ENCODE peak calls at places on chromosomes 12 and 14, in seven cellular contexts. One of them, this sample, is unnamed.

GRCh38 chr12:88684610-88685009 is 104.3 kb upstream of the KITLG start:
- DNase-seq in iPS DF 6.9: no peak
- DNase-seq in ELF-1: no peak
- DNase-seq in stimulated activated naive CD4-positive, alpha-beta T cell: no peak
- DNase-seq in Jurkat, Clone E6-1: no peak
- DNase-seq in GM10248: no peak
- DNase-seq in HT1080: no peak
- DNase-seq in this sample: no peak

GRCh38 chr12:3988519-3989217 is 115.5 kb upstream of the PARP11 start:
- DNase-seq in iPS DF 6.9: no peak
- DNase-seq in ELF-1: peak; percentile 44
- DNase-seq in stimulated activated naive CD4-positive, alpha-beta T cell: no peak
- DNase-seq in Jurkat, Clone E6-1: peak; percentile 82
- DNase-seq in GM10248: peak; percentile 58
- DNase-seq in HT1080: no peak
- DNase-seq in this sample: peak; percentile 88

GRCh38 chr14:21264025-21264801 is 5.0 kb downstream of the HNRNPC start:
- DNase-seq in iPS DF 6.9: no peak
- DNase-seq in ELF-1: no peak
- DNase-seq in stimulated activated naive CD4-positive, alpha-beta T cell: no peak
- DNase-seq in Jurkat, Clone E6-1: no peak
- DNase-seq in GM10248: peak; percentile 57
- DNase-seq in HT1080: peak; percentile 83
- DNase-seq in this sample: no peak

GRCh38 chr14:67547224-67547780 is 14.2 kb downstream of the PLEKHH1 start:
- DNase-seq in iPS DF 6.9: no peak
- DNase-seq in ELF-1: no peak
- DNase-seq in stimulated activated naive CD4-positive, alpha-beta T cell: no peak
- DNase-seq in Jurkat, Clone E6-1: no peak
- DNase-seq in GM10248: no peak
- DNase-seq in HT1080: no peak
- DNase-seq in this sample: peak; percentile 58

GRCh38 chr14:75381642-75382041 is 46.2 kb upstream of the JDP2 start:
- DNase-seq in iPS DF 6.9: no peak
- DNase-seq in ELF-1: no peak
- DNase-seq in stimulated activated naive CD4-positive, alpha-beta T cell: no peak
- DNase-seq in Jurkat, Clone E6-1: no peak
- DNase-seq in GM10248: no peak
- DNase-seq in HT1080: no peak
- DNase-seq in this sample: no peak

GRCh38 chr12:100733817-100734593 is 60.6 kb upstream of the ANO4 start:
- DNase-seq in iPS DF 6.9: no peak
- DNase-seq in ELF-1: no peak
- DNase-seq in stimulated activated naive CD4-positive, alpha-beta T cell: no peak
- DNase-seq in Jurkat, Clone E6-1: no peak
- DNase-seq in GM10248: no peak
- DNase-seq in HT1080: no peak
- DNase-seq in this sample: no peak

GRCh38 chr12:127083028-127083949 is 1183.7 kb upstream of the TMEM132C start:
- DNase-seq in iPS DF 6.9: no peak
- DNase-seq in ELF-1: no peak
- DNase-seq in stimulated activated naive CD4-positive, alpha-beta T cell: no peak
- DNase-seq in Jurkat, Clone E6-1: peak; percentile 83
- DNase-seq in GM10248: peak; percentile 39
- DNase-seq in HT1080: peak; percentile 82
- DNase-seq in this sample: no peak

GRCh38 chr12:30952036-30952435 is 25.5 kb downstream of the TSPAN11 start:
- DNase-seq in iPS DF 6.9: no peak
- DNase-seq in ELF-1: no peak
- DNase-seq in stimulated activated naive CD4-positive, alpha-beta T cell: no peak
- DNase-seq in Jurkat, Clone E6-1: no peak
- DNase-seq in GM10248: no peak
- DNase-seq in HT1080: no peak
- DNase-seq in this sample: no peak

GRCh38 chr14:25056688-25057078 is 6.7 kb upstream of the STXBP6 start:
- DNase-seq in iPS DF 6.9: no peak
- DNase-seq in ELF-1: no peak
- DNase-seq in stimulated activated naive CD4-positive, alpha-beta T cell: no peak
- DNase-seq in Jurkat, Clone E6-1: no peak
- DNase-seq in GM10248: no peak
- DNase-seq in HT1080: peak; percentile 59
- DNase-seq in this sample: no peak

GRCh38 chr12:27207626-27208413 is 36.3 kb upstream of the STK38L start:
- DNase-seq in iPS DF 6.9: no peak
- DNase-seq in ELF-1: no peak
- DNase-seq in stimulated activated naive CD4-positive, alpha-beta T cell: no peak
- DNase-seq in Jurkat, Clone E6-1: no peak
- DNase-seq in GM10248: peak; percentile 62
- DNase-seq in HT1080: no peak
- DNase-seq in this sample: no peak

GRCh38 chr14:104116544-104117340 is 21.6 kb upstream of the KIF26A start:
- DNase-seq in iPS DF 6.9: no peak
- DNase-seq in ELF-1: no peak
- DNase-seq in stimulated activated naive CD4-positive, alpha-beta T cell: no peak
- DNase-seq in Jurkat, Clone E6-1: no peak
- DNase-seq in GM10248: no peak
- DNase-seq in HT1080: no peak
- DNase-seq in this sample: peak; percentile 76

GRCh38 chr14:104579507-104579906 is at the start of gene C14orf180:
- DNase-seq in iPS DF 6.9: no peak
- DNase-seq in ELF-1: no peak
- DNase-seq in stimulated activated naive CD4-positive, alpha-beta T cell: no peak
- DNase-seq in Jurkat, Clone E6-1: no peak
- DNase-seq in GM10248: no peak
- DNase-seq in HT1080: no peak
- DNase-seq in this sample: no peak

GRCh38 chr12:19138551-19139344 is 9.2 kb downstream of the PLEKHA5 start:
- DNase-seq in iPS DF 6.9: no peak
- DNase-seq in ELF-1: peak; percentile 54
- DNase-seq in stimulated activated naive CD4-positive, alpha-beta T cell: no peak
- DNase-seq in Jurkat, Clone E6-1: no peak
- DNase-seq in GM10248: no peak
- DNase-seq in HT1080: peak; percentile 17
- DNase-seq in this sample: peak; percentile 84

GRCh38 chr12:97301576-97301975 is 161.0 kb upstream of the RMST start:
- DNase-seq in iPS DF 6.9: no peak
- DNase-seq in ELF-1: no peak
- DNase-seq in stimulated activated naive CD4-positive, alpha-beta T cell: no peak
- DNase-seq in Jurkat, Clone E6-1: no peak
- DNase-seq in GM10248: no peak
- DNase-seq in HT1080: no peak
- DNase-seq in this sample: no peak

GRCh38 chr14:50064993-50065392 is 51.4 kb downstream of the VCPKMT start:
- DNase-seq in iPS DF 6.9: no peak
- DNase-seq in ELF-1: no peak
- DNase-seq in stimulated activated naive CD4-positive, alpha-beta T cell: peak; percentile 38
- DNase-seq in Jurkat, Clone E6-1: no peak
- DNase-seq in GM10248: peak; percentile 79
- DNase-seq in HT1080: peak; percentile 56
- DNase-seq in this sample: no peak

GRCh38 chr14:101889898-101890297 is 74.5 kb upstream of the DYNC1H1 start:
- DNase-seq in iPS DF 6.9: no peak
- DNase-seq in ELF-1: no peak
- DNase-seq in stimulated activated naive CD4-positive, alpha-beta T cell: no peak
- DNase-seq in Jurkat, Clone E6-1: no peak
- DNase-seq in GM10248: no peak
- DNase-seq in HT1080: no peak
- DNase-seq in this sample: no peak

GRCh38 chr12:81255947-81256346 is 178.1 kb downstream of the ACSS3 start:
- DNase-seq in iPS DF 6.9: no peak
- DNase-seq in ELF-1: no peak
- DNase-seq in stimulated activated naive CD4-positive, alpha-beta T cell: no peak
- DNase-seq in Jurkat, Clone E6-1: no peak
- DNase-seq in GM10248: no peak
- DNase-seq in HT1080: no peak
- DNase-seq in this sample: no peak

GRCh38 chr12:93689076-93689834 is 12.1 kb downstream of the CRADD start:
- DNase-seq in iPS DF 6.9: no peak
- DNase-seq in ELF-1: peak; percentile 48
- DNase-seq in stimulated activated naive CD4-positive, alpha-beta T cell: no peak
- DNase-seq in Jurkat, Clone E6-1: no peak
- DNase-seq in GM10248: no peak
- DNase-seq in HT1080: no peak
- DNase-seq in this sample: no peak

GRCh38 chr12:1107669-1108068 is 116.6 kb downstream of the ERC1 start:
- DNase-seq in iPS DF 6.9: no peak
- DNase-seq in ELF-1: no peak
- DNase-seq in stimulated activated naive CD4-positive, alpha-beta T cell: no peak
- DNase-seq in Jurkat, Clone E6-1: no peak
- DNase-seq in GM10248: no peak
- DNase-seq in HT1080: no peak
- DNase-seq in this sample: no peak

GRCh38 chr12:129069886-129070285 is 216.6 kb downstream of the GLT1D1 start:
- DNase-seq in iPS DF 6.9: no peak
- DNase-seq in ELF-1: peak; percentile 68
- DNase-seq in stimulated activated naive CD4-positive, alpha-beta T cell: no peak
- DNase-seq in Jurkat, Clone E6-1: no peak
- DNase-seq in GM10248: no peak
- DNase-seq in HT1080: no peak
- DNase-seq in this sample: no peak

GRCh38 chr14:105162374-105162979 is 6.1 kb downstream of the JAG2 start:
- DNase-seq in iPS DF 6.9: no peak
- DNase-seq in ELF-1: no peak
- DNase-seq in stimulated activated naive CD4-positive, alpha-beta T cell: no peak
- DNase-seq in Jurkat, Clone E6-1: no peak
- DNase-seq in GM10248: peak; percentile 58
- DNase-seq in HT1080: no peak
- DNase-seq in this sample: no peak

GRCh38 chr12:63668028-63668799 is at the start of gene DPY19L2:
- DNase-seq in iPS DF 6.9: peak; percentile 43
- DNase-seq in ELF-1: peak; percentile 72
- DNase-seq in stimulated activated naive CD4-positive, alpha-beta T cell: peak; percentile 5
- DNase-seq in Jurkat, Clone E6-1: peak; percentile 54
- DNase-seq in GM10248: peak; percentile 23
- DNase-seq in HT1080: peak; percentile 80
- DNase-seq in this sample: peak; percentile 92

GRCh38 chr12:13218641-13219040 is 22.1 kb downstream of the EMP1 start:
- DNase-seq in iPS DF 6.9: no peak
- DNase-seq in ELF-1: no peak
- DNase-seq in stimulated activated naive CD4-positive, alpha-beta T cell: no peak
- DNase-seq in Jurkat, Clone E6-1: no peak
- DNase-seq in GM10248: no peak
- DNase-seq in HT1080: no peak
- DNase-seq in this sample: peak; percentile 7

GRCh38 chr12:91533366-91533765 is 350.7 kb upstream of the DCN start:
- DNase-seq in iPS DF 6.9: no peak
- DNase-seq in ELF-1: no peak
- DNase-seq in stimulated activated naive CD4-positive, alpha-beta T cell: no peak
- DNase-seq in Jurkat, Clone E6-1: no peak
- DNase-seq in GM10248: no peak
- DNase-seq in HT1080: no peak
- DNase-seq in this sample: no peak

GRCh38 chr14:104726600-104727451 is 2.8 kb downstream of the ADSS1 start:
- DNase-seq in iPS DF 6.9: no peak
- DNase-seq in ELF-1: no peak
- DNase-seq in stimulated activated naive CD4-positive, alpha-beta T cell: no peak
- DNase-seq in Jurkat, Clone E6-1: no peak
- DNase-seq in GM10248: no peak
- DNase-seq in HT1080: no peak
- DNase-seq in this sample: peak; percentile 75

GRCh38 chr12:54330442-54330841 is 5.5 kb downstream of the COPZ1 start:
- DNase-seq in iPS DF 6.9: no peak
- DNase-seq in ELF-1: peak; percentile 55
- DNase-seq in stimulated activated naive CD4-positive, alpha-beta T cell: no peak
- DNase-seq in Jurkat, Clone E6-1: no peak
- DNase-seq in GM10248: no peak
- DNase-seq in HT1080: no peak
- DNase-seq in this sample: peak; percentile 74

GRCh38 chr12:71686658-71687025 is 760 bp downstream of the TMEM19 start:
- DNase-seq in iPS DF 6.9: no peak
- DNase-seq in ELF-1: no peak
- DNase-seq in stimulated activated naive CD4-positive, alpha-beta T cell: no peak
- DNase-seq in Jurkat, Clone E6-1: no peak
- DNase-seq in GM10248: no peak
- DNase-seq in HT1080: no peak
- DNase-seq in this sample: no peak

GRCh38 chr12:48882325-48882687 is 16.6 kb upstream of the RND1 start:
- DNase-seq in iPS DF 6.9: no peak
- DNase-seq in ELF-1: peak; percentile 80
- DNase-seq in stimulated activated naive CD4-positive, alpha-beta T cell: no peak
- DNase-seq in Jurkat, Clone E6-1: no peak
- DNase-seq in GM10248: no peak
- DNase-seq in HT1080: no peak
- DNase-seq in this sample: peak; percentile 95

GRCh38 chr12:18819471-18819870 is 81.6 kb downstream of the CAPZA3 start:
- DNase-seq in iPS DF 6.9: no peak
- DNase-seq in ELF-1: no peak
- DNase-seq in stimulated activated naive CD4-positive, alpha-beta T cell: no peak
- DNase-seq in Jurkat, Clone E6-1: no peak
- DNase-seq in GM10248: no peak
- DNase-seq in HT1080: no peak
- DNase-seq in this sample: no peak

This sample was measured in islet precursor cell.